ENCODE peak calls at places on chromosomes 3 and 15, in five cellular contexts. M, N, D, F and K are unnamed samples.

GRCh38 chr3:146519810-146520209 is 24.6 kb downstream of the PLSCR1 start:
- DNase-seq in D (no peak), N (no peak), M (no peak), F (no peak), K (no peak)

GRCh38 chr15:40470423-40471104 is at the start of gene CHST14:
- DNase-seq in D (peak; percentile 54), F (no peak), N (peak; percentile 87), M (peak; percentile 85), K (peak; percentile 69)

GRCh38 chr15:97959738-97960363 is 652 bp upstream of the ARRDC4 start:
- DNase-seq in F (no peak), M (no peak), N (no peak), D (no peak), K (no peak)

GRCh38 chr3:133930341-133930933 is 34.8 kb upstream of the RAB6B start:
- DNase-seq in F (no peak), D (no peak), N (peak; percentile 75), M (no peak), K (no peak)

GRCh38 chr3:160162440-160162839 is 62.8 kb upstream of the C3orf80 start:
- DNase-seq in F (no peak), M (no peak), N (peak; percentile 61), D (no peak), K (no peak)

GRCh38 chr15:93072440-93073394 is 16.3 kb downstream of the RGMA start:
- DNase-seq in D (no peak), M (peak; percentile 92), N (peak; percentile 95), F (no peak), K (peak; percentile 82)

GRCh38 chr3:122353901-122354401 is 28.9 kb downstream of the CSTA start:
- DNase-seq in N (no peak), D (no peak), M (no peak), F (no peak), K (no peak)

GRCh38 chr15:78761020-78761419 is 50.2 kb downstream of the ADAMTS7 start:
- DNase-seq in F (no peak), M (peak; percentile 65), N (no peak), D (no peak), K (no peak)

GRCh38 chr3:12875857-12876451 is 34.6 kb upstream of the RPL32 start:
- DNase-seq in N (peak; percentile 95), D (no peak), F (no peak), M (no peak), K (peak; percentile 68)

GRCh38 chr15:94346272-94346671 is 114.9 kb downstream of the MCTP2 start:
- DNase-seq in D (no peak), F (no peak), M (no peak), N (no peak), K (no peak)

GRCh38 chr3:172520332-172520831 is 2.8 kb downstream of the TNFSF10 start:
- DNase-seq in D (no peak), F (no peak), M (no peak), N (no peak), K (no peak)

GRCh38 chr3:105561875-105562274 is 195.2 kb downstream of the ALCAM start:
- DNase-seq in M (no peak), F (no peak), N (no peak), D (no peak), K (no peak)

GRCh38 chr3:174891524-174892203 is 32.5 kb downstream of the NAALADL2 start:
- DNase-seq in N (peak; percentile 1), F (no peak), M (no peak), D (no peak), K (no peak)

GRCh38 chr3:73624363-73625123 is at the start of gene PDZRN3:
- DNase-seq in M (peak; percentile 91), D (no peak), N (peak; percentile 82), F (peak; percentile 63), K (peak; percentile 55)

GRCh38 chr15:58228708-58229107 is 90.5 kb downstream of the AQP9 start:
- DNase-seq in F (no peak), N (peak; percentile 69), D (no peak), M (no peak), K (no peak)

GRCh38 chr15:41967506-41968206 is 4.7 kb downstream of the EHD4 start:
- DNase-seq in F (peak; percentile 49), N (peak; percentile 21), D (no peak), M (no peak), K (peak; percentile 63)

GRCh38 chr3:39216176-39216790 is 23.9 kb upstream of the XIRP1 start:
- DNase-seq in M (no peak), F (no peak), N (no peak), D (no peak), K (no peak)

GRCh38 chr15:48507416-48508065 is 138.0 kb downstream of the FBN1 start:
- DNase-seq in D (no peak), M (no peak), N (peak; percentile 59), F (no peak), K (no peak)

GRCh38 chr15:88476635-88477038 is 9.1 kb downstream of the MRPS11 start:
- DNase-seq in D (no peak), N (peak; percentile 63), M (no peak), F (no peak), K (no peak)

GRCh38 chr15:80804970-80805495 is 25.9 kb downstream of the CEMIP start:
- DNase-seq in F (no peak), D (no peak), N (no peak), M (no peak), K (no peak)

GRCh38 chr15:99399612-99400011 is 148.3 kb downstream of the LRRC28 start:
- DNase-seq in F (no peak), D (no peak), M (no peak), N (no peak), K (no peak)

GRCh38 chr3:12708584-12709192 is 44.8 kb upstream of the RAF1 start:
- DNase-seq in N (peak; percentile 72), D (no peak), M (no peak), F (peak; percentile 59), K (no peak)

GRCh38 chr3:164940737-164941136 is 137.6 kb downstream of the SI start:
- DNase-seq in D (no peak), M (no peak), F (no peak), N (no peak), K (no peak)

GRCh38 chr15:85099195-85099803 is 117.6 kb downstream of the PDE8A start:
- DNase-seq in D (no peak), F (no peak), N (no peak), M (no peak), K (no peak)

GRCh38 chr3:181694805-181695660 is 16.7 kb upstream of the SOX2 start:
- DNase-seq in N (peak; percentile 68), D (no peak), F (peak; percentile 72), M (peak; percentile 87), K (peak; percentile 77)

GRCh38 chr3:127680790-127681189 is 8.0 kb downstream of the ABTB1 start:
- DNase-seq in D (no peak), F (no peak), N (no peak), M (peak; percentile 64), K (no peak)

GRCh38 chr3:185726254-185726967 is 98.4 kb downstream of the IGF2BP2 start:
- DNase-seq in M (no peak), N (no peak), D (no peak), F (no peak), K (no peak)

GRCh38 chr3:10041034-10041433 is 14.8 kb downstream of the FANCD2 start:
- DNase-seq in D (no peak), N (no peak), M (no peak), F (no peak), K (no peak)

GRCh38 chr15:57031082-57031481 is 112.6 kb downstream of the TCF12 start:
- DNase-seq in M (no peak), D (no peak), N (no peak), F (no peak), K (no peak)

GRCh38 chr15:57031605-57032004 is 113.2 kb downstream of the TCF12 start:
- DNase-seq in D (no peak), N (no peak), F (no peak), M (no peak), K (no peak)

GRCh38 chr15:57028176-57028575 is 109.7 kb downstream of the TCF12 start:
- DNase-seq in M (no peak), D (no peak), F (no peak), N (no peak), K (no peak)

GRCh38 chr15:57032338-57032737 is 113.9 kb downstream of the TCF12 start:
- DNase-seq in D (no peak), F (no peak), M (no peak), N (no peak), K (no peak)

GRCh38 chr15:57030011-57030410 is 111.6 kb downstream of the TCF12 start:
- DNase-seq in D (no peak), N (no peak), M (no peak), F (no peak), K (no peak)
- H3K27ac ChIP-seq in D (no peak overlapping the region), N (no peak overlapping the region), M (no peak overlapping the region), F (no peak overlapping the region), K (no peak overlapping the region)

GRCh38 chr3:71413572-71413971 is 170.0 kb downstream of the FOXP1 start:
- DNase-seq in M (no peak), D (no peak), N (no peak), F (no peak), K (no peak)
- H3K27ac ChIP-seq in M (no peak overlapping the region), D (no peak overlapping the region), N (no peak overlapping the region), F (peak overlapping the region; percentile 54), K (no peak overlapping the region)

DNA sequence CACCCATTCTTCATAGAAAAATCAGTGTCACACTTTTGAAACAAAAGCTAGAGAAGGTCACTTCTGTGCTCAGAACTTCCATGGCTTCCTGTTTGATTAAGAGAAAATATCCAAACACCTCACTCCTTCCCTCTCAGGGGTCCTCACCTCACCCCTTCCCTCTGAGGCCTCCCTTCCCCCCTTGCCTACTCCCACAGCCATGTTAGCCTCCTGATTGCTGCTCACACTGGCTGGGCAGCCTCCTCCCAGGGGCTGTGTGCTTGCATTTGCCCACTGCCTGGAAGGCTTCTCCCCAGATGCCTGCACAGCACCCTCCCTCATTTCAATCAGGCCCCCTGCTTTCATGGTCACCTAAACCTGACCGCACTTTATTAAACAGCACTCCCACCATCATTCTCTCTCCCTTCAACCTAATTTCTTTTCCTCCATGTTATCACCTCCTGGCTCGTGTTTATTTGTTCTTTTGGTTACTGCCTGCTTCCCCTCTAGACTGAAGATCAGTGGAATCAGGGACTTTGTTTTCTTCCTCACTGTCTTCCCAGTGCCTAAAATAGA is 10.4 kb downstream of the BOC start:
- DNase-seq in D (no peak), N (peak; percentile 15), F (no peak), M (no peak), K (no peak)
- H3K27ac ChIP-seq in D (no peak overlapping the region), N (peak overlapping the region; percentile 60), F (peak overlapping the region; percentile 82), M (peak overlapping the region; percentile 32), K (no peak overlapping the region)

GRCh38 chr3:16498130-16498890 is 15.2 kb downstream of the RFTN1 start:
- DNase-seq in D (no peak), F (no peak), M (no peak), N (no peak), K (no peak)

GRCh38 chr3:16496408-16497222 is 16.9 kb downstream of the RFTN1 start:
- DNase-seq in F (no peak), N (no peak), M (no peak), D (no peak), K (no peak)

GRCh38 chr3:16494094-16494493 is 19.4 kb downstream of the RFTN1 start:
- DNase-seq in D (no peak), F (no peak), N (no peak), M (no peak), K (no peak)

GRCh38 chr3:16494906-16495580 is 18.5 kb downstream of the RFTN1 start:
- DNase-seq in F (no peak), N (no peak), M (no peak), D (no peak), K (no peak)

DNA sequence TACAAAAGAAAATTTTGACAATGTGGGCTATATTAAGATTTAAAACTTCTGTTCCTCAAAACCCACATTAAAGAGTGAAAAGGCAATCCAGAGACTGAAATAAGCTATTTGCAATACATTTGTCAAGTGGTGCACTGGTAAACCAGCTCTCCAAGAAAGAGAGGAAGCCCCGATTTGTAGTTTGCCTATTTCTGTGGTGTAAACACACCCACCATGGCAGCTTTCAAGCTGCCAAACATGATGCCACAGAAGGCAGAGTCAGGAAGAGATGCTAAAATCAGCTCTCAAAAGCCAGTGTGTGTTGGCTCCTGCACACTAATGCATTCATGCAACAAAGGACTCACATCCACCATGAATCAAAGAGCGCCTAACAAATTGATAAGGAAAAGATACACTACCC is 17.5 kb downstream of the RFTN1 start:
- DNase-seq in F (no peak), M (no peak), N (no peak), D (peak; percentile 24), K (no peak)
- H3K27ac ChIP-seq in F (no peak overlapping the region), M (no peak overlapping the region), N (no peak overlapping the region), D (no peak overlapping the region), K (no peak overlapping the region)